ENCODE peak calls at places on chromosomes 3 and 15, in seven cellular contexts. Y is colonic mucosa; W is activated CD8-positive, alpha-beta memory T cell treated with anti-CD3 and anti-CD28 coated beads, Interleukin-2, amount 50 U/mL, for 4 hours; L is SK-MEL-5; C is endothelial cell; R is HCEC 1CT; S is T follicular helper cell. P is an unnamed sample.

GRCh38 chr3:119871571-119871970 is 89.7 kb downstream of the NR1I2 start:
- DNase-seq in Y (no peak), W (no peak), L (no peak), C (no peak), R (no peak), S (no peak), P (no peak)

GRCh38 chr15:68428431-68428940 is 3.5 kb downstream of the ITGA11 start:
- DNase-seq in Y (no peak), W (no peak), L (no peak), C (no peak), R (no peak), S (no peak), P (no peak)

GRCh38 chr3:171404376-171404982 is 55.7 kb downstream of the TNIK start:
- DNase-seq in Y (no peak), W (no peak), L (no peak), C (no peak), R (no peak), S (no peak), P (no peak)

GRCh38 chr3:136171097-136171542 is 25.0 kb downstream of the MSL2 start:
- DNase-seq in Y (no peak), W (no peak), L (peak; percentile 64), C (no peak), R (peak; percentile 34), S (no peak), P (no peak)

GRCh38 chr15:82298520-82298919 is 35.9 kb downstream of the SAXO2 start:
- DNase-seq in Y (no peak), W (peak; percentile 48), L (no peak), C (no peak), R (no peak), S (peak; percentile 30), P (no peak)

GRCh38 chr3:127096256-127097008 is 96.5 kb upstream of the PRR23E start:
- DNase-seq in Y (no peak), W (no peak), L (no peak), C (no peak), R (no peak), S (no peak), P (no peak)

GRCh38 chr3:58686847-58687246 is 20.3 kb upstream of the FAM3D start:
- DNase-seq in Y (no peak), W (no peak), L (no peak), C (no peak), R (no peak), S (no peak), P (no peak)

GRCh38 chr3:51954120-51954519 is 1.1 kb upstream of the GPR62 start:
- DNase-seq in Y (no peak), W (no peak), L (no peak), C (no peak), R (no peak), S (no peak), P (peak; percentile 63)

GRCh38 chr15:81012588-81012987 is 11.9 kb downstream of the TLNRD1 start:
- DNase-seq in Y (no peak), W (no peak), L (no peak), C (no peak), R (no peak), S (no peak), P (no peak)

GRCh38 chr15:49877871-49878511 is 241.0 kb downstream of the ATP8B4 start:
- DNase-seq in Y (no peak), W (no peak), L (no peak), C (no peak), R (peak; percentile 45), S (no peak), P (no peak)

GRCh38 chr3:156631323-156631722 is 43.1 kb upstream of the TIPARP start:
- DNase-seq in Y (no peak), W (no peak), L (no peak), C (no peak), R (no peak), S (no peak), P (no peak)

GRCh38 chr3:58351920-58352319 is 19.2 kb downstream of the PXK start:
- DNase-seq in Y (no peak), W (no peak), L (no peak), C (no peak), R (no peak), S (no peak), P (peak; percentile 71)

P was measured in HL-60.